ENCODE peak calls at places on chromosomes 5 and 9, in eight cellular contexts. P is mesendoderm; K is HCT116; M is activated T-helper 1 cell treated with anti-CD3 and anti-CD28 coated beads, Interleukin-2, amount 50 U/mL, for 16 hours; I is DMS53; O is cardiac fibroblast; D is midbrain; Q is CD8-positive, alpha-beta T cell. N is an unnamed sample.

GRCh38 chr5:84274585-84275468 is 109.9 kb downstream of the EDIL3 start:
- DNase-seq in M (no peak), P (peak), I (peak), O (peak), K (peak), D (peak), Q (no peak), N (no peak)

GRCh38 chr5:100904259-100904822 is 1.3 kb upstream of the ST8SIA4 start:
- DNase-seq in Q (peak), I (peak), K (no peak), O (no peak), P (peak), M (no peak), D (no peak), N (peak)

GRCh38 chr9:126696091-126696763 is 82.5 kb downstream of the LMX1B start:
- DNase-seq in Q (no peak), P (no peak), I (no peak), D (no peak), M (no peak), O (no peak), K (no peak), N (no peak)

GRCh38 chr9:112061152-112061740 is 113.9 kb downstream of the SUSD1 start:
- DNase-seq in I (peak), P (peak), D (no peak), O (peak), K (peak), Q (no peak), M (no peak), N (peak)

GRCh38 chr5:16464664-16465543 is 696 bp downstream of the ZNF622 start:
- DNase-seq in P (no peak), D (no peak), Q (peak), O (no peak), I (peak), M (no peak), K (no peak), N (no peak)

GRCh38 chr5:98768160-98769005 is 5.1 kb upstream of the RGMB start:
- DNase-seq in Q (peak), K (no peak), D (peak), P (peak), O (peak), I (peak), M (no peak), N (peak)

GRCh38 chr5:126119894-126120442 is 303.2 kb upstream of the GRAMD2B start:
- DNase-seq in P (no peak), K (no peak), O (peak), I (no peak), M (no peak), Q (no peak), D (no peak), N (no peak)

GRCh38 chr9:27385606-27386005 is 88.7 kb upstream of the EQTN start:
- DNase-seq in P (no peak), M (no peak), D (no peak), I (peak), O (no peak), Q (no peak), K (no peak), N (no peak)

GRCh38 chr9:34505370-34506120 is 17.2 kb downstream of the ENHO start:
- DNase-seq in O (no peak), I (no peak), D (no peak), K (no peak), M (no peak), Q (no peak), P (no peak), N (no peak)

GRCh38 chr5:143700994-143701393 is 111.0 kb upstream of the HMHB1 start:
- DNase-seq in P (no peak), D (no peak), O (no peak), I (no peak), Q (no peak), M (no peak), K (no peak), N (no peak)

GRCh38 chr5:170120576-170120975 is 14.9 kb downstream of the FOXI1 start:
- DNase-seq in O (peak), P (no peak), D (no peak), Q (no peak), M (no peak), I (no peak), K (no peak), N (no peak)

GRCh38 chr9:4927043-4927471 is 58.0 kb upstream of the JAK2 start:
- DNase-seq in Q (no peak), P (peak), I (no peak), D (no peak), K (no peak), M (no peak), O (peak), N (no peak)

GRCh38 chr9:135896205-135896604 is 11.1 kb downstream of the CAMSAP1 start:
- DNase-seq in O (no peak), K (no peak), M (no peak), D (no peak), P (no peak), Q (no peak), I (no peak), N (no peak)

GRCh38 chr5:74953961-74954720 is 88.0 kb upstream of the FAM169A start:
- DNase-seq in K (no peak), M (no peak), I (no peak), D (no peak), P (no peak), Q (no peak), O (peak), N (no peak)

GRCh38 chr5:124663101-124663506 is 83.3 kb downstream of the ZNF608 start:
- DNase-seq in M (no peak), K (no peak), I (peak), P (peak), O (no peak), D (no peak), Q (no peak), N (no peak)

GRCh38 chr5:92634883-92635282 is 946.1 kb downstream of the NR2F1-AS1 start:
- DNase-seq in D (no peak), P (no peak), I (no peak), O (no peak), M (no peak), Q (no peak), K (no peak), N (no peak)